ENCODE peak calls at places on chromosomes 11 and 22, in five cellular contexts. S is GM12878, C is K562, V is SK-N-SH, U is HepG2. R is an unnamed sample.

GRCh38 chr11:125036933-125037332 is 26.2 kb upstream of the SLC37A2 start:
- DNase-seq in S (no peak), C (no peak), U (no peak), V (no peak), R (no peak)

GRCh38 chr11:113384551-113384950 is 3.0 kb upstream of the ANKK1 start:
- DNase-seq in S (no peak), C (no peak), U (peak; percentile 29), V (no peak), R (peak; percentile 7)

GRCh38 chr11:2308713-2309112 is 6.9 kb downstream of the TSPAN32 start:
- DNase-seq in C (no peak), V (no peak), S (no peak), U (no peak), R (no peak)

GRCh38 chr22:33328789-33329296 is 270.7 kb upstream of the SYN3 start:
- DNase-seq in S (no peak), U (peak; percentile 55), C (no peak), V (no peak), R (peak; percentile 47)

GRCh38 chr11:116644948-116645305 is 127.9 kb downstream of the BUD13 start:
- DNase-seq in U (peak; percentile 8), V (no peak), S (no peak), C (no peak), R (no peak)

GRCh38 chr11:63770763-63771162 is 2.2 kb upstream of the ZFTA start:
- DNase-seq in V (no peak), S (no peak), C (no peak), U (no peak), R (no peak)

GRCh38 chr22:40415531-40416266 is 45.3 kb downstream of the SGSM3 start:
- DNase-seq in S (no peak), C (no peak), U (no peak), V (no peak), R (no peak)

GRCh38 chr11:18668131-18668530 is 30.4 kb upstream of the TMEM86A start:
- DNase-seq in V (no peak), U (no peak), S (no peak), C (no peak), R (no peak)

GRCh38 chr11:1151366-1152315 is 6.1 kb upstream of the MUC5AC start:
- DNase-seq in S (no peak), V (peak; percentile 16), U (no peak), C (no peak), R (no peak)

GRCh38 chr11:101844608-101845007 is 70.2 kb upstream of the CEP126 start:
- DNase-seq in S (no peak), V (no peak), C (no peak), U (no peak), R (no peak)

GRCh38 chr11:32555091-32555490 is 28.5 kb upstream of the EIF3M start:
- DNase-seq in C (no peak), U (no peak), S (no peak), V (no peak), R (no peak)

GRCh38 chr22:31162015-31162765 is 2.2 kb downstream of the RNF185 start:
- DNase-seq in S (no peak), U (no peak), V (no peak), C (no peak), R (no peak)

GRCh38 chr11:43327987-43328386 is 16.2 kb downstream of the API5 start:
- DNase-seq in S (no peak), U (peak; percentile 27), C (peak; percentile 44), V (no peak), R (peak; percentile 54)

GRCh38 chr11:34395916-34396555 is 38.2 kb upstream of the ABTB2 start:
- DNase-seq in V (no peak), C (no peak), S (no peak), U (no peak), R (peak; percentile 24)

GRCh38 chr22:41001722-41002122 is 50.5 kb downstream of the RBX1 start:
- DNase-seq in U (peak; percentile 41), V (no peak), S (no peak), C (no peak), R (no peak)

GRCh38 chr22:22375586-22376351 is 131.2 kb downstream of the VPREB1 start:
- DNase-seq in S (no peak), C (no peak), V (no peak), U (no peak), R (no peak)

GRCh38 chr11:26696330-26696729 is 25.5 kb downstream of the SLC5A12 start:
- DNase-seq in V (no peak), U (no peak), S (no peak), C (no peak), R (no peak)

GRCh38 chr11:40567392-40567791 is 892.1 kb downstream of the LRRC4C start:
- DNase-seq in C (no peak), U (no peak), V (no peak), S (no peak), R (no peak)

GRCh38 chr11:46826310-46827044 is 19.6 kb downstream of the CKAP5 start:
- DNase-seq in C (peak; percentile 75), S (no peak), U (peak; percentile 90), V (peak; percentile 88), R (peak; percentile 54)

GRCh38 chr11:33214187-33214586 is 43.0 kb upstream of the HIPK3 start:
- DNase-seq in S (no peak), C (no peak), V (no peak), U (no peak), R (no peak)

GRCh38 chr11:27904358-27905055 is 203.4 kb downstream of the KIF18A start:
- DNase-seq in S (no peak), C (no peak), V (no peak), U (no peak), R (peak; percentile 9)

GRCh38 chr11:46597609-46598219 is 3.9 kb upstream of the AMBRA1 start:
- DNase-seq in U (no peak), V (no peak), C (peak; percentile 27), S (no peak), R (no peak)

GRCh38 chr11:63762662-63763505 is 5.7 kb downstream of the ZFTA start:
- DNase-seq in C (no peak), U (no peak), V (peak; percentile 47), S (no peak), R (no peak)

GRCh38 chr11:12785901-12786300 is 111.7 kb downstream of the TEAD1 start:
- DNase-seq in V (no peak), S (no peak), C (no peak), U (no peak), R (no peak)

GRCh38 chr11:12787847-12788246 is 113.6 kb downstream of the TEAD1 start:
- DNase-seq in C (no peak), V (no peak), U (no peak), S (no peak), R (no peak)

GRCh38 chr11:12784987-12785386 is 110.8 kb downstream of the TEAD1 start:
- DNase-seq in S (no peak), C (no peak), U (no peak), V (no peak), R (no peak)

GRCh38 chr11:12786450-12786849 is 112.2 kb downstream of the TEAD1 start:
- DNase-seq in U (no peak), V (no peak), C (no peak), S (no peak), R (no peak)

GRCh38 chr11:12786891-12787290 is 112.7 kb downstream of the TEAD1 start:
- DNase-seq in C (no peak), S (no peak), U (no peak), V (no peak), R (no peak)
- TF ChIP-seq REST in C (no peak), S (no peak), U (no peak), V (no peak), R (no peak)

DNA sequence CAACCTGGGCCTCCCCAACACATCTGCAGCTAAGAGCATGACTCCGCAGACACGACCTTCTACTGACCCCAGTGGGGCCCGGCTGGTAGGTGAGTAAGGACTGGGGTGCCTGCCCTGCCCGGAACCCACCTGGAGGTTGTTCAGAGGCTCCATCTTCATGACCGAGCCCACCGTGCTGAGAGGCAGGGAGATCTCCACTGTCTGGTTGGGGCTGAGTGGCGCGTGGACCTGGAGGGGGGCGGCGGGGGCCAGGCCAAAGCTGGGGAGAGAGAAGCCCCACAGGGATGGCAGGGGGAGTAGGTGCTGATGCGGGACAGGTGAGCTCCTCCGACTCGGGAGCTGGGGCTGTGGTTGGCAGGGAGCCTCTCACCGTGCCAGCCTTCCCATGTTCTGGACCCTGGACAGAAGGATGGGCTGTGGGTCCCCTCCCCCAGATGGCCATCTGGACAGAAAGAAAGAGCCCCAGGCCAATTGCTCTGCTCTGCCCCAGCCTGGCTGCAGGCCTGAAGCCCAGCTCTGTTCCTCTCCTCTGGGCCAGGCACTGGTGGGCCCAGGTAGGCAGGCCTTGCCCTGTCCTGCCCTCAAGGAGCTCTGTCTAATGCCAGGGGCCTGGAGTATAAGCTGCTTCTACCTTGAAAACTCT is 16.3 kb upstream of the RASL10A start:
- DNase-seq in U (no peak), S (no peak), C (no peak), V (peak; percentile 60), R (no peak)
- TF ChIP-seq RFX5 in U (no peak), S (no peak), C (no peak), V (no peak), R (no peak)

GRCh38 chr11:67051494-67051893 is 5.2 kb upstream of the RHOD start:
- DNase-seq in C (no peak), S (no peak), U (no peak), V (no peak), R (no peak)
- TF ChIP-seq REST in C (no peak), S (no peak), U (no peak), V (no peak), R (no peak)

GRCh38 chr11:62579252-62579651 is 5.6 kb upstream of the EEF1G start:
- DNase-seq in C (no peak), U (no peak), V (no peak), S (no peak), R (no peak)
- TF ChIP-seq RFX5 in C (no peak), U (no peak), V (no peak), S (no peak), R (no peak)

GRCh38 chr22:19134176-19134831 is 3.2 kb downstream of the TSSK2 start:
- DNase-seq in S (no peak), V (no peak), U (no peak), C (no peak), R (no peak)
- TF ChIP-seq REST in S (no peak), V (no peak), U (no peak), C (no peak), R (no peak)

DNA sequence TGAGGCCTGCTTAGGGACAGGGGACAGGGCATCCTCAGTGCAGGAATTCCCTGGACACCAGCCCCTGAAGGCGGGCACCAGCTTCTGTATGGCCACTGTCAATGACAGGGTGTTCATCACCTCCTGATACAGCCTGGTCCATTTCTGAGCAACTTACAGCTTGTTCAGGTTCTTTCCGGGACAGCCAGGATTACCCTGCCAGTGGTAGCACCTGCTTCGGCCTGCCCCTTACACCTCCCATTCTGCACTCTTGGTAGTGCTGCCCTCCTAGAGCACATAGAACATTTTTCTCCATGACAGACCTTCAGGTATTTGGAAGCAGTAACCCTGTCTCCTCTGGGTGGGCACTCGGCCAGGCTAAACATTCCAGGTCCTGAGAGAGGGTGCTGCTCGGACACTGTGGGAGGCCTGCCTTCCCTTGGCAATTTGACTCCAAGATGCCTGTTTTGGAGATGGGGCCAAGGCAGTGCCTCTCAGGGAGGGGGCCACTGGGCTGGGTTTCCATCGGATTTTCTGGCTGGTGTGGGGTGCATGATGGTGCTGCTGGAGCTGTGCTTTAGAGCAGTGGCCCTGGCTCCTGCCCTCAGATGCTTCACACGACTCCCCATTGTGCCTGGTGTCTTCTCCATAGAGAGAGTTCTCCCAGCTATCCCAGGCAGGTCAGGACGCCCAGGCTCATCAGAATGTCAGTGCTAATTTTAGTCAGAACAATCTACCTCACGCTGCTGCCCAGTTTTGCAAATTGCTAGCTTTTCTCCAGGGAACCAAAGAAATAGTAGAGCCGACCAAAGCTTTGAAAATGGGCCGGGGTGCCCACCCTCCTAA is 1.2 kb downstream of the GAL3ST3 start:
- DNase-seq in U (no peak), V (no peak), S (no peak), C (no peak), R (no peak)
- TF ChIP-seq RFX5 in U (no peak), V (no peak), S (no peak), C (no peak), R (no peak)